ENCODE peak calls at places on chromosomes 16 and 17, in eight cellular contexts. S is heart left ventricle, N is lower lobe of right lung, P is pancreas, W is left lung, B is cardiac muscle cell, Q is IMR-90, Z is small intestine. F is an unnamed sample.

GRCh38 chr16:860891-861290 is 60.4 kb upstream of the GNG13 start:
- DNase-seq in S (no peak), N (no peak), P (no peak), W (no peak), B (no peak), Q (no peak), Z (no peak), F (no peak)

GRCh38 chr16:87390641-87391323 is 1.4 kb upstream of the MAP1LC3B start:
- DNase-seq in S (no peak), N (peak), P (no peak), W (peak), B (no peak), Q (no peak), Z (no peak), F (no peak)

GRCh38 chr17:8125196-8125946 is 1.5 kb upstream of the HES7 start:
- DNase-seq in S (peak), N (no peak), P (peak), W (peak), B (peak), Q (peak), Z (peak), F (no peak)

GRCh38 chr17:66900126-66901010 is 64.1 kb upstream of the CACNG4 start:
- DNase-seq in S (no peak), N (no peak), P (no peak), W (no peak), B (no peak), Q (peak), Z (no peak), F (no peak)

GRCh38 chr17:7888184-7888920 is at the start of gene CHD3:
- DNase-seq in S (no peak), N (no peak), P (no peak), W (no peak), B (peak), Q (peak), Z (peak), F (no peak)

GRCh38 chr17:43579570-43580140 is 33.5 kb upstream of the ETV4 start:
- DNase-seq in S (no peak), N (no peak), P (no peak), W (no peak), B (no peak), Q (peak), Z (peak), F (no peak)

GRCh38 chr16:88618956-88619667 is 19.3 kb upstream of the IL17C start:
- DNase-seq in S (no peak), N (no peak), P (no peak), W (no peak), B (no peak), Q (no peak), Z (no peak), F (no peak)

GRCh38 chr16:23595246-23595950 is 718 bp downstream of the NDUFAB1 start:
- DNase-seq in S (no peak), N (no peak), P (no peak), W (no peak), B (peak), Q (no peak), Z (peak), F (no peak)

GRCh38 chr16:25065899-25066298 is 45.6 kb upstream of the LCMT1 start:
- DNase-seq in S (no peak), N (no peak), P (no peak), W (no peak), B (no peak), Q (no peak), Z (peak), F (no peak)

GRCh38 chr17:33753452-33753851 is 460.4 kb upstream of the ASIC2 start:
- DNase-seq in S (no peak), N (no peak), P (no peak), W (no peak), B (no peak), Q (no peak), Z (no peak), F (no peak)

GRCh38 chr16:89695086-89695874 is 6.2 kb downstream of the SPATA2L start:
- DNase-seq in S (no peak), N (peak), P (no peak), W (peak), B (no peak), Q (no peak), Z (peak), F (no peak)

GRCh38 chr16:86330906-86331305 is 179.4 kb upstream of the FOXF1 start:
- DNase-seq in S (no peak), N (no peak), P (no peak), W (no peak), B (no peak), Q (no peak), Z (no peak), F (no peak)

GRCh38 chr16:51150894-51151320 is at the start of gene SALL1:
- DNase-seq in S (no peak), N (no peak), P (no peak), W (peak), B (peak), Q (no peak), Z (no peak), F (no peak)

GRCh38 chr17:43444223-43445008 is 39.4 kb upstream of the DHX8 start:
- DNase-seq in S (no peak), N (no peak), P (no peak), W (no peak), B (no peak), Q (peak), Z (no peak), F (no peak)

GRCh38 chr17:74840500-74840899 is 19.2 kb downstream of the GRIN2C start:
- DNase-seq in S (no peak), N (no peak), P (no peak), W (no peak), B (peak), Q (no peak), Z (no peak), F (no peak)
- H3K27ac ChIP-seq in S (peak), N (peak), P (no peak), W (no peak), B (no peak), Q (no peak), Z (no peak), F (no peak)

GRCh38 chr17:1736348-1737281 is 6.1 kb upstream of the SERPINF2 start:
- DNase-seq in S (peak), N (peak), P (no peak), W (peak), B (no peak), Q (peak), Z (peak), F (no peak)

GRCh38 chr17:1737531-1738291 is 5.0 kb upstream of the SERPINF2 start:
- DNase-seq in S (no peak), N (no peak), P (no peak), W (peak), B (no peak), Q (no peak), Z (no peak), F (no peak)

GRCh38 chr17:1733759-1734158 is 8.9 kb upstream of the SERPINF2 start:
- DNase-seq in S (no peak), N (no peak), P (no peak), W (no peak), B (no peak), Q (no peak), Z (no peak), F (no peak)

GRCh38 chr17:1735418-1735817 is 7.3 kb upstream of the SERPINF2 start:
- DNase-seq in S (no peak), N (no peak), P (no peak), W (no peak), B (no peak), Q (no peak), Z (no peak), F (no peak)

DNA sequence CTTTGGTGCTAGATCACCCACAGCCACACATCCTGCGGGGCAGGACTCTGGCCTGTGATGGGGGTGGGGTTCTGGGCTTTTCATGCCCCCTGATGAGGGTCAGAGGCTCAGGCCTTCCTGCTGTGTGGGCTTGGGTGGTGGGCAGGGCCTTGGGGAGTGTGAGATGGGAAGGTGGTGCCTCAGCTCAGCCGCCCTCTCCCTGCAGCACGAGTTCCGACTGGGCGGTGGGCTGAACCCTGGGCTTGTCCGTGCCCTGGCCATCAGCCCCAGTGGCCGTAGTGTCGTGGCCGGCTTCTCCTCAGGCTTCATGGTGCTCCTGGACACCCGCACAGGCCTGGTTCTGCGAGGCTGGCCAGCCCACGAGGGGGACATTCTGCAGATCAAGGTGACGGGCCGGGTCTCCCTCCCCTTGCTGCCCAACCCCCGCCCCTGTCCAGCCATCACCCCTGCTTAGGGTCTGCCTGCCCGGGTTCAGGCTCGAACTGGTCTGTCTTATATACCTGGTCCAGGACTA is 6.8 kb upstream of the SERPINF2 start:
- DNase-seq in S (no peak), N (no peak), P (no peak), W (no peak), B (no peak), Q (no peak), Z (no peak), F (no peak)
- H3K27ac ChIP-seq in S (no peak), N (peak), P (no peak), W (no peak), B (peak), Q (no peak), Z (no peak), F (no peak)

DNA sequence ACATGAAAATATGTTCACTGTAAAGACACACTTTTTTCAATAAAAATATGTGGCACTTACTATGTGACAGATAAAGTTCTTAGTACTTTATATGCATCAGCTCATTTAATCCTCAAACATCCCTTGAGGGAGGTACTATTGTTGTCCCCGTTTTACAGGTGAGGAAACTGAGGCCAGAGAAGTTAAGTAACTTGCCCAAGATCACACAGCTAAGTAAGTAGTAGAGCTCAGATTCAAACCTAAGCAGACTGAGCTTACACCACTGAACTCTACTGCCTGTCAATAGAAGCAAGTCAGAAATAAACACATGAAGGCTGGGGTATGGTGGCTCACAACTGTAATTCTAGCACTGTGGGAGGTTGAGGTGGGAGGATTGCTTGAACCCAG is 13.9 kb downstream of the CDH3 start:
- DNase-seq in S (no peak), N (no peak), P (no peak), W (no peak), B (no peak), Q (no peak), Z (no peak), F (no peak)
- H3K27ac ChIP-seq in S (no peak), N (no peak), P (no peak), W (no peak), B (peak), Q (no peak), Z (no peak), F (no peak)

DNA sequence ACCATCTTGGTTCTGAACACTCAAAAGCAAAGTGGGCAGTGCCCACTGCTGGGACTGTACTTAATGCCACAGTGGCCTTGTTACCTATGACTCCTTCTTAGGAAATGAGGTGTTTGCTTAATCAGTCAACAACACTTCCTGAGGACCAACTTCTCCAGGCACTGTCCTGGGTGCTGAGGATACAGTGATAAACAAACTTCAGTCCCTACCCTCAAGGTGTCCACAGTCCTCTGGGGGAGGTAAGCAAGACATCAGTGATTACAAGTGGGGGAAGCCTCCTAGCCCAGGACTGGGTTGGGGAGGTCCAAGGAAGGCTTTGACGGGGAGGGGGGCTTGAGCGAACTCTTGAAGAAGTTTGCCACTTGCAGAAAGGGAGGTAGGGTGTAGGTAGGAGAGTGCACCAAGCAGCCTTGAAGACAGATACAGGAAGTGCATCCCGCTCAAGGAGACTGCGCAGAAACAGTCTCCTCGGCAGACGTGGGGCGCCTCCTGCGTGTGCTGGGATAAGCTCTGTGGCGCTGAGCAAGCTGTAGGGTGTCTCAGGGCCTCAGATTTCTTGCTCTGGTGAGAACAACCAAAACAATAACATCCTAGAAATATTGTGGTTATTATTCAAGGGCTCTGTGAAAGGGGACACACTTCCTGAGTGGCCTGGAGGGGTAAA is 2.6 kb upstream of the ABCC3 start:
- DNase-seq in S (no peak), N (no peak), P (no peak), W (peak), B (no peak), Q (no peak), Z (no peak), F (no peak)
- H3K27ac ChIP-seq in S (no peak), N (no peak), P (no peak), W (no peak), B (no peak), Q (no peak), Z (no peak), F (no peak)

DNA sequence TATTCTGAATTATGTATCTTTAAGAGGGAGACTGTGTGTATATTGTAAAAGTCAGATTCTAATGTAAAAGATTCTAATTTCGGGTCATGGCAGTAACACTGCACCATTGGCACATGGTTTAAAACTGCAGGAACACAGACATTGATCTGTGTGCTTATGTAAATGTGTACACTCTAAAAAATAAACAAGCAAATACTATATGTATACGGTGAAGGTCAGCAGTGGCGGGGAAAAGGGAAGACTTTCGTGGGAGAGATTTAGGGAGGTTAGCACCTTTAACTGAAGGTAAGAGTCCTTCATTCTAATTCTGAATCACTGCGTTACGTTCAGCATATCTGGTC is 157.8 kb upstream of the FAM20A start:
- DNase-seq in S (no peak), N (no peak), P (no peak), W (no peak), B (no peak), Q (no peak), Z (no peak), F (no peak)
- H3K27ac ChIP-seq in S (peak), N (peak), P (peak), W (peak), B (peak), Q (peak), Z (no peak), F (no peak)

DNA sequence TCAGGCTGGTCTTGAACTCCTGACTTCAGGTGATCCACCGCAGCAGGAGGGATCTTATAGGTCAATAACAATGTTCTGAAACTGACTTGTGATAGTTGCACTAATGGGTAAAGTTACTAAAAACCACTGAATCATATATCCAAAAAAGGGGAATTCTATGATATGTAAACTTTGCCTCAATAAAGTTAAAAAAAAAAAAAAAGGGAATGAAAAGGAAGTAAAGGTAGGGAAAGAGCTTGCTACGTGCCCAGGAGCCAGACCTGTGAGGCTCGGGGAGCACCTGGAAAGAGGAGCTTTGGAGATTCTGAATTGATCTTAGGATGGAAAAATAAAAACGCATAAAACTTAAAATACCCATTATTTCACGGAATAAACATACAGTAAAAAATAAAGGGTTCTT is 20.8 kb upstream of the TRAP1 start:
- DNase-seq in S (no peak), N (no peak), P (peak), W (no peak), B (no peak), Q (no peak), Z (no peak), F (no peak)
- H3K27ac ChIP-seq in S (no peak), N (no peak), P (peak), W (no peak), B (no peak), Q (no peak), Z (no peak), F (no peak)